ENCODE peak calls at places on chromosomes 5 and 9, in four cellular contexts. H is sigmoid colon, N is body of pancreas, Y is breast epithelium. D is an unnamed sample.

GRCh38 chr9:137522746-137523455 is 27.3 kb downstream of the PNPLA7 start:
- DNase-seq in H (no peak), N (no peak), Y (no peak), D (no peak)

GRCh38 chr5:4533457-4534105 is 606.5 kb upstream of the ADAMTS16 start:
- DNase-seq in H (no peak), N (no peak), Y (no peak), D (no peak)

GRCh38 chr9:99013550-99013949 is 69.8 kb downstream of the COL15A1 start:
- DNase-seq in H (no peak), N (no peak), Y (no peak), D (no peak)

GRCh38 chr5:117652001-117652639 is 1077.5 kb upstream of the SEMA6A start:
- DNase-seq in H (no peak), N (no peak), Y (no peak), D (no peak)

GRCh38 chr5:77258652-77259051 is 48.2 kb downstream of the PDE8B start:
- DNase-seq in H (no peak), N (no peak), Y (no peak), D (no peak)

GRCh38 chr5:125323613-125324012 is 577.2 kb upstream of the ZNF608 start:
- DNase-seq in H (no peak), N (no peak), Y (no peak), D (no peak)

GRCh38 chr5:34898258-34898895 is 16.9 kb downstream of the RAD1 start:
- DNase-seq in H (peak; percentile 75), N (peak; percentile 71), Y (peak; percentile 62), D (peak; percentile 66)

GRCh38 chr5:166370928-166371690 is 1920.3 kb upstream of the WWC1 start:
- DNase-seq in H (no peak), N (no peak), Y (no peak), D (no peak)

GRCh38 chr5:150637245-150638052 is 3.0 kb upstream of the SYNPO start:
- DNase-seq in H (no peak), N (no peak), Y (no peak), D (peak; percentile 40)

GRCh38 chr5:157328277-157328912 is 62.5 kb downstream of the CYFIP2 start:
- DNase-seq in H (peak; percentile 84), N (peak; percentile 48), Y (no peak), D (peak; percentile 71)

GRCh38 chr5:63050916-63051315 is 472.3 kb downstream of the LRRC70 start:
- DNase-seq in H (no peak), N (no peak), Y (no peak), D (no peak)

GRCh38 chr5:158553195-158553945 is 546.3 kb downstream of the EBF1 start:
- DNase-seq in H (peak; percentile 76), N (no peak), Y (no peak), D (no peak)

GRCh38 chr9:108486791-108487190 is 369.0 kb downstream of the ACTL7B start:
- DNase-seq in H (no peak), N (no peak), Y (no peak), D (no peak)

GRCh38 chr5:175378444-175379028 is 65.4 kb downstream of the DRD1 start:
- DNase-seq in H (no peak), N (no peak), Y (no peak), D (no peak)

GRCh38 chr5:17258429-17258828 is 41.0 kb downstream of the BASP1 start:
- DNase-seq in H (no peak), N (no peak), Y (no peak), D (no peak)

GRCh38 chr9:134590240-134591081 is 51.1 kb upstream of the COL5A1 start:
- DNase-seq in H (no peak), N (no peak), Y (peak; percentile 36), D (peak; percentile 45)

GRCh38 chr5:142871056-142871879 is 101.1 kb downstream of the ARHGAP26 start:
- DNase-seq in H (no peak), N (peak; percentile 62), Y (no peak), D (peak; percentile 87)

GRCh38 chr5:68548959-68549676 is 333.6 kb downstream of the PIK3R1 start:
- DNase-seq in H (no peak), N (no peak), Y (no peak), D (no peak)

GRCh38 chr9:127158995-127159801 is 36.8 kb upstream of the ANGPTL2 start:
- DNase-seq in H (peak; percentile 92), N (no peak), Y (no peak), D (no peak)

DNA sequence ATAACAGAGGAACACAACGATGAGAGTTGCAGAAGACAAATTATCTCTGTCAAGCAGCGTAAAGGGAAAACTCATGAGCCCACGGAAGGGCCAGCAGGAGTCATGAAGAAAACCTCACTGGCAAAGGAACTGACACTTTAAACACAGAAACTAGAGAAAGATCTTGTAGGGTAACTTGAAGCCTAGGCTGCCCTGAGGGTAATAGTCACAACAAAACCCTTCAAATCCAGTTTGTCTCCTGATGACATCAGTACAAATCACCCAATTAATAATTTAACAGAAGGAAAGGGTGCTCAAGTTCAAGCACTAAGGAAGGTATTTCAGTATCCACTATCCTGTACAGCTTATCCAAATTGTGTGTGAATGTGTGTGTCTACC is 549.1 kb downstream of the MTRR start:
- DNase-seq in H (no peak), N (no peak), Y (no peak), D (no peak)
- TF ChIP-seq POLR2A in H (no peak), N (no peak), Y (no peak), D (no peak)

DNA sequence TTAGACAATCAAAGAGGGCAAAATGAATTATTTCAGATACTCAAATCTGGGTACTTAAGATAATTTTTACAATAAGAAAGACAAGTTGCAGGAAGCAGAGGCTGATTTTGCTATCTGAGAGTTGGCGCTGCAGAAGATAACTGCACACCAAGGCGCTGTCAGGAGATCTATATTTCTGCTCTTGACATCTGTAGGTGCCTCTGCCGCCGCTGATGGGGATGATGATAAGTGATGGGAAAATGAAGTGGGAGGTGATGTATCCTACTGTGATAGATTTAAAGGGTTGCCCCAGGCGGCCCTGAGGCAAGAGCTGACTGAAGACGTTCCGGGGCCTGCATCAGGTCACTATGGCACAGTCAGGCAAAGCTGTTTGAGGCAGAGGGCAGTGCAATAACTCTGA is 78.1 kb downstream of the SNCAIP start:
- DNase-seq in H (no peak), N (no peak), Y (no peak), D (no peak)
- TF ChIP-seq POLR2A in H (no peak), N (no peak), Y (no peak), D (no peak)

DNA sequence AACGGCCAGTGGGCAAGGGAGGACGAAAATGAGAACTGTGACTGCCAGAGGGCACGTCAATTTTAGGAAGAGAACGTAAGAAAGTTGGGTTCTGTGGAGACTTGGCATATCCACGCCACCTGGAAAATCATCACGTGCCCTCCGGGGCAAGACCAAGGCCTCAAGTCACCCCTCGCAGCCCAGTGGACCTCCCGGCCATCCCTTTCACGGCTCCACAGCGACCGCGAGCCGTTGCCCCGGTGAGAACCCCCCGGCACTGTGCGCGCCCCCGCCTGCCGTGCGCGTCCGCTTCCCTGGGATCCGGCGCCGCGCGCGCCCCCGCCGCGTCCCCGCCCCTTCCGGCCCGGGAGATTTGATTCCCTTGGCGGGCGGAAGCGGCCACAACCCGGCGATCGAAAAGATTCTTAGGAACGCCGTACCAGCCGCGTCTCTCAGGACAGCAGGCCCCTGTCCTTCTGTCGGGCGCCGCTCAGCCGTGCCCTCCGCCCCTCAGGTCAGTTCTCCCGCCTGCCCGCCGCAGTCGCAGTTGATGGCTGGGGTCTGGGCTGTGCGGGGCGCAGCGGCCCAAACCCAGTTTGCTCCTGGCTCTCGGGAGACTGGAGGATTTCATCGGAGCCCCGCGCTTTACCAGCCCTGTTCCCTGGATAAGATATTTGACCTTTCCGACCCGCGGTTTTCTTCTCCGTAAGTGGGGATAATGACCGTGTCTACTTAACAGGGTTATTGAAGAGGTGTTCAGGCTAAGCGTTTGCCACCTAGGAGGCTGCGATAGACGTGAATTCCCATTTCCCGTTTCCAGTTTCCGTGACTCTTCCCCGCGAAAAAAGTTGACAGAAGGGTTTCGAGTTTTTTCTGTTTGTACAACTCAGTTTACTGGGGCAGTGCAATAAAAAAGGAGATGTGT is at the start of gene MELK:
- DNase-seq in H (peak; percentile 81), N (peak; percentile 77), Y (peak; percentile 72), D (peak; percentile 74)
- TF ChIP-seq POLR2A in H (no peak), N (peak; percentile 61), Y (no peak), D (peak; percentile 39)

DNA sequence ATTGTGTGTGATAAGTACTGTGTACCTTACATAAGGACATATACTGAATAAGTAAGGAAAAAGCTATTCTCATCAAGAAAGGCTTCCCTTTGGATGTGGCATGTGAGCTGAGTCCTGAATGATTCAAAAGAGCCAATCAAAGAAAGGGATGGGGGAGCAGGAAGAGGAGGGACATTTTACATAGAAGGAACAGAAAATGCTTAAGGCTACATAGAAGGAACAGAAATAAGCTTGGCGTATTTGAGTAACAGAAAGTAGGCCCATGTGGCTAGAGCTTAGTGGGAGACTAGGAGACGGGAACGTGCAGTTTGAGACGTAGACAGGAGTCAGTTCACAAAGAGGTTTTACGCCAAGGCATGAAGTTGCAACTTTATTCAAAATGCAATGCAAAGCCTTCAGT is 126.3 kb downstream of the CEMIP2 start:
- DNase-seq in H (no peak), N (no peak), Y (no peak), D (no peak)
- TF ChIP-seq POLR2A in H (no peak), N (no peak), Y (no peak), D (no peak)

GRCh38 chr9:6355728-6356127 is 27.6 kb downstream of the TPD52L3 start:
- DNase-seq in H (no peak), N (no peak), Y (no peak), D (no peak)
- TF ChIP-seq POLR2A in H (no peak), N (no peak), Y (no peak), D (no peak)

DNA sequence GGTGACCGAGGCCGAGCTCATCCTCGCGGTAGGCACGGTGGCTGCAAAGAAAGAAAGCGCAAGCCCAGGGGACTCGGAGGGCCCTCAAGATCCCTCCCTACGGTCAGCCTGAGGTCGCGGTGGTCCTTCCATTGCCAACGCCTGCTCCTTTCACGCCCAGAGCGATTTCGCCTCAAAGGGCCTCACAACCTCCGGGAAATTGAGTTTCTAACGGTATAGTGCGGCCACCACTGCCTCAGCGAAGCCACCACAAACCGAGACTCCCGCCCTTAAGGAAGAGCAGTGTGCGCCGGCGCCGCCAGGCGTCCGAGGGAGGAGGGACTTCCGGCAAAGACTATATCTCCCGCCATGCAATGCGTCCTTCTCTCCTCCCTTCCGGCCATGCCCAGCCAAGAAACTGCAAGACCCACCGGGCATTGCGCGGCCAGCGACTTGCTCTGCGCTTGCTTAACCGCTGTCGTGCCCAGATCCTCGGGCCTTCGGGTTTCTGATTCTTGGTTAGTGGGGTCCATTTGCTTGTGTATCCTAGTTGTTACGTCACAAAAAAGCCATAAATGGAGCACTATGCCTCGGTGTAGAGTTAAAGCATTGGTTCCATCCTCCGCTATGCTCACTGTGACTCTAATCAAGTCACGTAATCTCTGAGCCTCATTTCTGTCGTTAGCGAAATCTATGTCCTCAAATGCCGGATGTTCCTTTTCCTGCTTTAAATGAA is at the start of gene HAUS6:
- DNase-seq in H (peak; percentile 99), N (peak; percentile 95), Y (peak; percentile 94), D (peak; percentile 97)
- TF ChIP-seq POLR2A in H (no peak), N (peak; percentile 80), Y (peak; percentile 36), D (peak; percentile 74)

DNA sequence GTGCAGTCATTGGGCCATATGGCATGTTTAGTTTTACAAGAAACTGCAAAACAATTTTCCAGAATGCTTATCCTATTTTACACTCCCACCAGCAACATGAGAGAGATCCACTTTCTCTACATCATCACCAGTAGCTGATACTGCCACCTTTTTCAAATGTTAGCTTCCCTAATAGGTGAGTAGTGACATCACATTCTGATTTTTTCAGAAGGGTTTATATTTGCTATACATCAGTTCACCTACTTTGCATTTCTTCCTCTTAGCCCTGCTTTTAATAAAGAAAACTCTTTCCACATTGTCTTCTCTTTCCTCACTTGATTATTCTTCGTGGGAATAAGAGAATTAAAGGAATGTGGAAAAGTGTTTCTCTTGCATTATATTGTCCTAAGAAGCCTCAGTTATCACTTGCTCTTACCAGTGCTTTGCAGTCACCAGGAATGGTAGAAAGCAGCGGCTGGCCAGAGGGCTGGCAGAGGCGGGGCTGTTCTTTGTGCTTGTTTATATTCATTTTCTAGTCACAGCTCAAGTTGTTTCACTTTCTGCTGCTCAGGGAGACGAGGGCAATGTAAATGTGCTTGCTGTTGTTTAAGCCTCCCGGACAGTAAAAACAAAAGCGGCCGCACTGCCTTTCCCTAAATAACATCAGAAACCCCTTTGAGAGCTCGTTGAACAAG is 164.8 kb downstream of the HSD17B3 start:
- DNase-seq in H (peak; percentile 87), N (no peak), Y (no peak), D (peak; percentile 67)
- TF ChIP-seq POLR2A in H (no peak), N (no peak), Y (no peak), D (no peak)

D was measured in thyroid gland.